ENCODE peak calls at places on chromosomes 1 and 21, in four cellular contexts. F is astrocyte of the spinal cord, J is tibial artery, Q is lower lobe of right lung. G is an unnamed sample.

GRCh38 chr1:66557157-66557556 is 23.2 kb downstream of the SGIP1 start:
- DNase-seq in F (no peak), J (no peak), Q (no peak), G (no peak)

GRCh38 chr1:222167896-222168295 is 380.0 kb downstream of the HHIPL2 start:
- DNase-seq in F (peak), J (no peak), Q (no peak), G (no peak)

GRCh38 chr1:31904339-31905092 is 33.7 kb downstream of the PTP4A2 start:
- DNase-seq in F (peak), J (peak), Q (peak), G (peak)

GRCh38 chr1:98086156-98086555 is 165.3 kb upstream of the DPYD start:
- DNase-seq in F (peak), J (no peak), Q (no peak), G (no peak)

GRCh38 chr21:46468110-46468774 is 9.6 kb downstream of the DIP2A start:
- DNase-seq in F (no peak), J (no peak), Q (no peak), G (no peak)

GRCh38 chr21:42423197-42423675 is 19.5 kb downstream of the UBASH3A start:
- DNase-seq in F (no peak), J (no peak), Q (peak), G (no peak)

GRCh38 chr1:238485062-238485905 is 594.6 kb upstream of the ZP4 start:
- DNase-seq in F (peak), J (peak), Q (no peak), G (no peak)

GRCh38 chr1:234961468-234962339 is 166.9 kb downstream of the TOMM20 start:
- DNase-seq in F (peak), J (no peak), Q (no peak), G (no peak)

GRCh38 chr21:36385233-36385908 is at the start of gene CHAF1B:
- DNase-seq in F (peak), J (peak), Q (peak), G (peak)

GRCh38 chr1:60255565-60255964 is 182.0 kb upstream of the C1orf87 start:
- DNase-seq in F (peak), J (no peak), Q (no peak), G (no peak)

GRCh38 chr1:167455786-167456446 is 62.4 kb downstream of the CD247 start:
- DNase-seq in F (no peak), J (peak), Q (no peak), G (no peak)

GRCh38 chr1:81799939-81800740 is 594 bp upstream of the ADGRL2 start:
- DNase-seq in F (peak), J (peak), Q (peak), G (no peak)

DNA sequence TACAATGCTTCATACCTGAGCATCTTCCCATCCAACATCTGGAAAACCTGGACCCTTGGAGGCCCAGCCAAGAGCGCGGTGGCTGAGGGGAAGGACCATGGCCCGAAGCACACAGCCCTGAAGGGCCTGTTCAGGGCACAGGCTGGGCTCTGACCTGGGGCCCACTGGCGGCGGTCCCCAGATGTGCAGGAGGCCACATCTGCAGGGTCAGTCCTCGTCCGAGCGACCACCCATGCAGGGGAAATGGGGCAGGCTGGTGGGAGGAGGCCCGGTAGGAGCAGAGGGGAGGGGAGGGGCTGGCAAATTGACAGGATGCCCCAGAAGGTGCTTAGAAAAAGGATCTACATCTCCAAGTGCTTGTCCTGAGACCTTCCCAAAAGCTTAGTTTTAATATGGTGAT is 59.9 kb downstream of the DISP3 start:
- DNase-seq in F (no peak), J (no peak), Q (no peak), G (no peak)
- TF ChIP-seq CTCF in F (no peak), J (no peak), Q (no peak), G (no peak)

GRCh38 chr1:211547710-211548109 is 31.3 kb downstream of the SLC30A1 start:
- DNase-seq in F (no peak), J (no peak), Q (no peak), G (no peak)
- TF ChIP-seq CTCF in F (no peak), J (no peak), Q (no peak), G (no peak)

DNA sequence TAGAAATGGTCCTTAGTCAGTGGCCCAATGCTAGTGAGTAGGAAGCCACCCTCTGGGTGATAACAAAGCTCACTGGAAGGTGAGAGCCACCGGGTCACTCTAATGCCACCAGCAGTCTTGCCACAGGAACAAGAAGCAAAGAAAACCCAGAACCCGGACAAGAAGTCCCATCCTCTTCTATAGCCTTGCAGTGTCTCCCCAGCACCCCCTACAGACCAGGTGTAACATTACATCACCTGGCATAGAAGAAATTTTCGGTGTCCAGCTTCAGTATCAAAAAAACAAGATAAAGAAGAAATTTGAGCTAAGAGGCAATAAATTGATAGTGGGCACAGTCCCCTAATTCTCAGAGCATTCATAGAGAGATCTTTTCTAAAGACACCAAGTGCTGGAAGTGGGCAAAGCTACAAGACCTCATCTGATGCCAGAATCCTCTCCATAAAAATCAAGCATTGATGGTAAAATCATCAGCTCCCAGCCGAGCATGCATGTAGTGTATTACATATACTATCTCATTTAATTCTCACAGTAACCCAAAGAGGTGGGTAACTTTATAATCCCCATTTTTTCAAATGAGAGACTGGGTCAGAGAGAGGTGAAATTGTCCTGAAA is 491.0 kb downstream of the MATN1 start:
- DNase-seq in F (no peak), J (no peak), Q (no peak), G (no peak)
- TF ChIP-seq CTCF in F (peak), J (peak), Q (peak), G (peak)

GRCh38 chr1:2556277-2557145 is at the start of gene TNFRSF14:
- DNase-seq in F (peak), J (peak), Q (peak), G (peak)
- TF ChIP-seq CTCF in F (peak), J (no peak), Q (no peak), G (peak)

DNA sequence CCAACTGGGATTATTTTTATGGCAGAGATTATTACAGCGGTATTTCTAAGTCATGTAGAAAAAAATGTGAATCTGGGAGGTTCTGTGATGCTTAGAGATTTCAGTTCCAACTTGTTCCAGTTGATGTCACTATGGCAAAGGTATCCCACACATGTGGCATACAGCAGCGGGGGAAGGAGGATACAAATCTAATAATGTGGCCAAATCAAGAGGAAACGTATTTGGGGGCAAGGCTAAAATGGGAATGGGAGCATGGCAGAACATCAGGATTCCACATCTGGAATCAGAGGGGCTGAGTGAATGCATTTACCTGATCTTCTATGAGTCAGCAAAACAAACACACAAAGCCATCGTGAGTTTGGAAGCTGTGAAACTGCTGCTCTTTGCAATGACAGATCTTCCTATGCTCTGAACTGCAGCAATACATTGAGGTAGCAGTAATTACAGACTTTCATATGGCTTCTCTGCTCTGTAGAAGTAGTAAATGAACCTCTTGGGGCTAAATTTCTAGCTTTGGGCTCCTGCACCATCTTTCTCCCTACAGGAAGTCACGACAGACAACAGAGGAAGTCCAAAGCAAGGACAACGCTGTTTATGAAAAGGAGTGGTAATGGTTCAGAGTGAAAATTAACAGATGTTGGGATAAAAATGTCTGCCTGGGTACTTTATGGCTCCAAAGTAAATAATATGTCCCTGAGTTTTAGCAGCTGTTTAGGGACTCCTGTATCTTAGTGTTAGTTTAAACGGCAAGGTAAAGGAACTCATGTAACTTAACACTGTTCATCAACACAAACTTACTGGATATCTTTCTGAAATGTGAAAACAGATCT is 55.6 kb downstream of the GABPA start:
- DNase-seq in F (peak), J (no peak), Q (no peak), G (no peak)
- TF ChIP-seq CTCF in F (peak), J (no peak), Q (peak), G (peak)

G was measured in CD14-positive monocyte.